ENCODE peak calls at places on chromosomes 4 and X, in six cellular contexts. G, H, M, K, S and Z are unnamed samples.

GRCh38 chrX:39745782-39746181 is 352.0 kb downstream of the BCOR start:
- DNase-seq in M (no peak), K (no peak), S (no peak), H (no peak), G (peak), Z (no peak)

GRCh38 chrX:121000589-121000988 is 15.0 kb upstream of the CT47A1 start:
- DNase-seq in H (no peak), S (peak), M (no peak), K (no peak), G (peak), Z (no peak)

GRCh38 chr4:98284640-98285046 is 23.5 kb downstream of the RAP1GDS1 start:
- DNase-seq in S (peak), K (no peak), G (peak), M (no peak), H (no peak), Z (no peak)

GRCh38 chrX:6640727-6641126 is 105.8 kb upstream of the VCX3A start:
- DNase-seq in S (no peak), G (no peak), M (no peak), H (no peak), K (no peak), Z (no peak)

GRCh38 chrX:140034916-140035315 is 69.6 kb upstream of the CXorf66 start:
- DNase-seq in K (no peak), G (no peak), H (no peak), M (no peak), S (no peak), Z (no peak)

GRCh38 chrX:148051973-148052372 is 70.8 kb downstream of the FMR1NB start:
- DNase-seq in H (no peak), G (no peak), K (no peak), S (no peak), M (no peak), Z (no peak)

GRCh38 chrX:71143508-71143907 is 1.1 kb upstream of the NLGN3 start:
- DNase-seq in G (no peak), H (no peak), K (peak), S (peak), M (no peak), Z (no peak)

GRCh38 chr4:113169368-113169767 is 119.9 kb downstream of the ANK2 start:
- DNase-seq in H (no peak), K (no peak), G (peak), S (peak), M (no peak), Z (no peak)

GRCh38 chrX:138794285-138794684 is 82.8 kb upstream of the FGF13 start:
- DNase-seq in M (no peak), S (no peak), G (peak), H (no peak), K (no peak), Z (no peak)

GRCh38 chr4:148998719-148999118 is 556.5 kb upstream of the NR3C2 start:
- DNase-seq in G (no peak), H (no peak), S (no peak), K (no peak), M (no peak), Z (no peak)

GRCh38 chr4:16483540-16483939 is 257.3 kb upstream of the TAPT1 start:
- DNase-seq in H (no peak), G (no peak), K (no peak), M (no peak), S (no peak), Z (no peak)

GRCh38 chrX:12955882-12956703 is 18.8 kb upstream of the TMSB4X start:
- DNase-seq in K (peak), H (no peak), M (peak), G (peak), S (peak), Z (no peak)

GRCh38 chr4:3736806-3737205 is 29.4 kb upstream of the ADRA2C start:
- DNase-seq in S (no peak), M (no peak), K (no peak), H (no peak), G (no peak), Z (no peak)

GRCh38 chr4:130187587-130187986 is 1091.6 kb downstream of the C4orf33 start:
- DNase-seq in H (no peak), G (no peak), S (no peak), K (no peak), M (no peak), Z (no peak)